ENCODE peak calls at places on chromosomes 13 and 19, in seven cellular contexts. R is IMR-90, F is H9, P is neuronal stem cell, Q is trophoblast cell, V is mesenchymal stem cell, Z is H1. G is an unnamed sample.
A peak's percentile ranks its signal among the peaks of the same experiment; 100 is the strongest.

GRCh38 chr19:317710-318508 is 26.7 kb downstream of the MIER2 start:
- DNase-seq in R (no peak), F (no peak), P (no peak), Q (no peak), V (no peak), Z (no peak), G (no peak)

GRCh38 chr19:11378319-11379189 is 4.1 kb downstream of the SWSAP1 start:
- DNase-seq in R (peak; percentile 89), F (peak; percentile 82), P (peak; percentile 39), Q (peak; percentile 67), V (peak; percentile 79), Z (peak; percentile 75), G (peak; percentile 75)

GRCh38 chr13:38951525-38952313 is 38.9 kb downstream of the STOML3 start:
- DNase-seq in R (no peak), F (no peak), P (no peak), Q (no peak), V (no peak), Z (no peak), G (no peak)

GRCh38 chr19:10580979-10581631 is 6.0 kb downstream of the AP1M2 start:
- DNase-seq in R (peak; percentile 90), F (peak; percentile 89), P (peak; percentile 89), Q (peak; percentile 97), V (peak; percentile 89), Z (peak; percentile 94), G (peak; percentile 96)

GRCh38 chr13:109694972-109695371 is 91.4 kb downstream of the IRS2 start:
- DNase-seq in R (no peak), F (no peak), P (no peak), Q (peak; percentile 92), V (no peak), Z (no peak), G (no peak)

GRCh38 chr13:95677564-95678386 is 836 bp downstream of the DNAJC3 start:
- DNase-seq in R (peak; percentile 23), F (peak; percentile 47), P (peak; percentile 38), Q (peak; percentile 38), V (peak; percentile 52), Z (no peak), G (peak; percentile 31)

GRCh38 chr19:18424890-18425514 is 5.8 kb downstream of the SSBP4 start:
- DNase-seq in R (no peak), F (no peak), P (no peak), Q (no peak), V (no peak), Z (no peak), G (no peak)

GRCh38 chr13:81988542-81988941 is 1647.6 kb upstream of the SPRY2 start:
- DNase-seq in R (no peak), F (no peak), P (no peak), Q (no peak), V (no peak), Z (no peak), G (no peak)

GRCh38 chr19:46461537-46461936 is 9.8 kb downstream of the PNMA8A start:
- DNase-seq in R (no peak), F (no peak), P (no peak), Q (no peak), V (no peak), Z (no peak), G (no peak)

GRCh38 chr19:42191855-42192254 is 25.6 kb downstream of the DEDD2 start:
- DNase-seq in R (peak; percentile 84), F (no peak), P (no peak), Q (peak; percentile 86), V (peak; percentile 63), Z (no peak), G (no peak)

GRCh38 chr19:50909240-50910070 is 1.7 kb downstream of the KLK4 start:
- DNase-seq in R (no peak), F (peak; percentile 100), P (peak; percentile 94), Q (no peak), V (no peak), Z (peak; percentile 100), G (peak; percentile 97)

GRCh38 chr13:51305558-51305957 is 33.9 kb upstream of the SERPINE3 start:
- DNase-seq in R (no peak), F (no peak), P (no peak), Q (no peak), V (no peak), Z (no peak), G (no peak)

GRCh38 chr13:111947876-111948275 is 119.1 kb upstream of the SOX1 start:
- DNase-seq in R (no peak), F (peak; percentile 8), P (no peak), Q (no peak), V (no peak), Z (peak; percentile 24), G (no peak)

GRCh38 chr13:49214917-49215376 is 5.2 kb upstream of the MLNR start:
- DNase-seq in R (peak; percentile 6), F (peak; percentile 76), P (no peak), Q (peak; percentile 6), V (no peak), Z (peak; percentile 59), G (peak; percentile 60)

GRCh38 chr19:623974-624373 is 9.4 kb downstream of the POLRMT start:
- DNase-seq in R (peak; percentile 82), F (no peak), P (no peak), Q (no peak), V (peak; percentile 83), Z (no peak), G (no peak)

GRCh38 chr19:44512326-44513298 is 12.3 kb upstream of the ZNF180 start:
- DNase-seq in R (peak; percentile 58), F (peak; percentile 80), P (no peak), Q (peak; percentile 84), V (peak; percentile 25), Z (peak; percentile 87), G (peak; percentile 49)

GRCh38 chr19:39196860-39197562 is at the start of gene NCCRP1:
- DNase-seq in R (no peak), F (peak; percentile 71), P (peak; percentile 62), Q (no peak), V (no peak), Z (peak; percentile 77), G (peak; percentile 26)

DNA sequence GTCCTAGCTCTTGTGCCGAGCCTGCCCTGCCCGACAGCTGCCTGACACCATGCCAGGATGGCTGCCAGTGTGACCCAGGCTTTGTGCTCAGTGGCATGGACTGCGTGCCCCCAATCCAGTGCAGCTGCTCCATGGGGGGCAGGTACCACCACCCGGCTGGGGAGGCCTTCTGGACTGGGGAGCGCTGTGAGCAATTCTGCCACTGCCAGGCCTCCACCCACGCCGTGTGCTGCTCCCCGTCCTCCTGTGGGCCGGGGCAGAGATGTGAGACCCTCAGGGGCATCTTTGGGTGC is 9.4 kb upstream of the FXYD3 start:
- DNase-seq in R (no peak), F (no peak), P (no peak), Q (no peak), V (no peak), Z (no peak), G (no peak)
- H3K23ac ChIP-seq in R (no peak overlapping the region), F (no peak overlapping the region), P (peak overlapping the region; percentile 44), Q (no peak overlapping the region), V (no peak overlapping the region), Z (no peak overlapping the region), G (no peak overlapping the region)

GRCh38 chr13:91813255-91813654 is 414.8 kb downstream of the GPC5 start:
- DNase-seq in R (no peak), F (no peak), P (no peak), Q (no peak), V (no peak), Z (no peak), G (no peak)

GRCh38 chr13:91817250-91817649 is 418.8 kb downstream of the GPC5 start:
- DNase-seq in R (peak; percentile 13), F (no peak), P (no peak), Q (no peak), V (peak; percentile 13), Z (no peak), G (no peak)
- H4K8ac ChIP-seq in R (no peak overlapping the region), F (no peak overlapping the region), P (no peak overlapping the region), Q (no peak overlapping the region), V (no peak overlapping the region), Z (no peak overlapping the region), G (no peak overlapping the region)

DNA sequence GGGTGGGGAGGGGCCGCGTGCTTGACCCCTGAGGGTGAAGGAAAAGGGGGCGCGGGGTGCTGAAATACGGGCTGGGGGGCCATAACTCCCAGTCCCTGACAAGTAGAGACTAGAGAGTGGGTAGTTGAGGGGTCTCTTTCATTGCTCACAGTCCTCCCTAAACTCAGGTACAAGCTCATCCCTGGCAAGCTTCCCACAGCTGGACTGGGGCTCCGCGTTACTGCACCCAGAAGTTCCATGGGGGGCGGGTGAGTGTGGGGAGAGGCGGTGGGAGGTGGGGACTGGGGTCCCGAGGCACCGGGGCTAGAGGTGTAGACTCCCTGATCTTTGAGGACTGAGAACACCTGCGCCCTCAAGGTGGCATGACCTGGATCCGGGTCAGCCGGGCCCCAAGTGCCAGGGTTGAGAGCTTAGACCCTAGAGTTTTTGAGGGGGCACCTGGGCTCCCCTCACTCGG is 1.3 kb downstream of the ETV2 start:
- DNase-seq in R (no peak), F (no peak), P (no peak), Q (no peak), V (no peak), Z (no peak), G (no peak)
- H3K9ac ChIP-seq in R (no peak overlapping the region), F (no peak overlapping the region), P (no peak overlapping the region), Q (no peak overlapping the region), V (peak overlapping the region; percentile 78), Z (peak overlapping the region; percentile 50), G (peak overlapping the region; percentile 84)

DNA sequence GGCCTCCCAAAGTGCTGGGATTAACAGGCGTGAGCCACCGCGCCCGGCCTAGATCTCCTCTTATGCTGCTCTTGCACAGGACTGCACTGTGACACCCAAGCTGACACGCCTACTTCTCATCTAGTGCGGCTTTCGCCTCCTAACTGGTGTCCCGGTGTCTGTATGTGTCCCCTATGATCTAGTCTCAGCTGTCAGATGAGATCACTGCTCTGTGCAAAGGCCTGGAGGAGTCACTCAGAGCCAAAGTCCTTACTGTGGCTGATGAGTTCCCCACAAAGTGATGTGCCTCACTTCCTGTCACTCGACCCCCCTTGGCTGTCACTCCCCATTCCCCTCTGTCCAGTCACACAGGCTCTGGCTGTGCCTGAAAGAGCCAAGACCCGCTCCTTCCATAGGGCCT is 2.5 kb downstream of the ZNF556 start:
- DNase-seq in R (no peak), F (no peak), P (no peak), Q (no peak), V (no peak), Z (no peak), G (no peak)
- H3K23ac ChIP-seq in R (no peak overlapping the region), F (no peak overlapping the region), P (no peak overlapping the region), Q (no peak overlapping the region), V (no peak overlapping the region), Z (no peak overlapping the region), G (no peak overlapping the region)

DNA sequence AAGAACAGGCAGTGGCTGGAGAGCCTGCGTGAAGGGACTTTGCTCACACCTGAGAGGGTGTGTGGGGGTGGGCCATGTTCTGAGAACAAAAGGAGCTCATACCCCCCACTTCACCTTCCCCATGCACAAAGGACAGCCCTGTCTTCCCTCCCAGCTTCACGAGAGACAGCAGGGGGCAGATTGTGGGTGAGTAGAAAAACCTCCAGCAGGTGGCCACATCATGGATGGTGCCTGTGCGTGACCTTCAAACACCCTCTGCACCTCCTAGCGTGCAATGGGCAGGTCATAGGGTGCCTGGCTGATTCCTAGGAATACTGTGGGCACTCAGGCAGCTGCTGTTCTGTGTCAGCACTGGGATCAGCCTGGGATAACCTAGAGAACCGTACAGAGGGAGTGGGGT is 36.3 kb upstream of the PSG9 start:
- DNase-seq in R (no peak), F (no peak), P (no peak), Q (no peak), V (no peak), Z (no peak), G (no peak)
- H4K8ac ChIP-seq in R (no peak overlapping the region), F (no peak overlapping the region), P (no peak overlapping the region), Q (no peak overlapping the region), V (no peak overlapping the region), Z (no peak overlapping the region), G (no peak overlapping the region)